ENCODE peak calls at places on chromosome 10, in eight cellular contexts. F is pancreas, Z is cardiac fibroblast, S is lower lobe of right lung, I is GM20000, B is keratinocyte, V is H1, E is uterus. J is an unnamed sample.

GRCh38 chr10:58588673-58589265 is 76.1 kb downstream of the BICC1 start:
- DNase-seq in E (no peak), V (peak), I (no peak), B (no peak), S (no peak), F (peak), Z (no peak), J (no peak)

GRCh38 chr10:851891-852290 is 79.6 kb downstream of the LARP4B start:
- DNase-seq in B (no peak), E (no peak), I (peak), V (no peak), F (no peak), S (no peak), Z (no peak), J (no peak)

GRCh38 chr10:52258791-52259427 is 55.2 kb upstream of the DKK1 start:
- DNase-seq in Z (no peak), E (no peak), I (no peak), S (no peak), B (no peak), V (no peak), F (no peak), J (no peak)

GRCh38 chr10:46218921-46219320 is 67.9 kb upstream of the ANTXRL start:
- DNase-seq in E (no peak), F (no peak), B (no peak), I (no peak), S (no peak), Z (no peak), V (no peak), J (no peak)

GRCh38 chr10:21989453-21990154 is 13.9 kb downstream of the DNAJC1 start:
- DNase-seq in F (peak), B (no peak), S (peak), I (peak), Z (peak), V (peak), E (peak), J (peak)

GRCh38 chr10:68105820-68106219 is 3.5 kb upstream of the MYPN start:
- DNase-seq in B (no peak), E (no peak), I (no peak), V (no peak), Z (peak), S (no peak), F (no peak), J (peak)

GRCh38 chr10:25725917-25726716 is 207.9 kb upstream of the MYO3A start:
- DNase-seq in E (no peak), Z (peak), B (no peak), V (no peak), F (no peak), I (peak), S (no peak), J (peak)

GRCh38 chr10:47363781-47364180 is 15.6 kb downstream of the RBP3 start:
- DNase-seq in I (no peak), S (no peak), E (no peak), V (no peak), Z (no peak), F (no peak), B (no peak), J (no peak)

GRCh38 chr10:101686133-101686925 is 8.6 kb downstream of the FBXW4 start:
- DNase-seq in E (no peak), V (no peak), Z (peak), B (no peak), F (no peak), S (no peak), I (no peak), J (peak)

GRCh38 chr10:133379152-133379800 is at the start of gene PAOX:
- DNase-seq in V (peak), I (peak), S (peak), F (peak), E (peak), B (no peak), Z (peak), J (peak)

GRCh38 chr10:99711129-99711719 is 20.7 kb downstream of the COX15 start:
- DNase-seq in I (peak), S (no peak), E (no peak), F (no peak), B (no peak), Z (peak), V (no peak), J (peak)

GRCh38 chr10:22244855-22245254 is 27.0 kb upstream of the EBLN1 start:
- DNase-seq in I (no peak), S (no peak), B (no peak), F (no peak), V (no peak), E (no peak), Z (no peak), J (no peak)

GRCh38 chr10:73802276-73802991 is 9.0 kb downstream of the NDST2 start:
- DNase-seq in F (no peak), I (no peak), V (no peak), Z (no peak), E (no peak), B (no peak), S (no peak), J (no peak)
- TF ChIP-seq CTCF in F (no peak), I (no peak), V (no peak), Z (peak), E (no peak), B (no peak), S (no peak), J (no peak)

GRCh38 chr10:94443549-94443948 is 41.2 kb downstream of the TBC1D12 start:
- DNase-seq in E (no peak), S (no peak), I (no peak), B (no peak), V (no peak), F (no peak), Z (no peak), J (no peak)

GRCh38 chr10:94443052-94443451 is 40.7 kb downstream of the TBC1D12 start:
- DNase-seq in F (no peak), E (no peak), B (no peak), Z (no peak), S (no peak), V (no peak), I (no peak), J (no peak)

GRCh38 chr10:94440096-94440495 is 37.8 kb downstream of the TBC1D12 start:
- DNase-seq in S (no peak), V (no peak), Z (no peak), B (no peak), I (no peak), F (no peak), E (no peak), J (no peak)

GRCh38 chr10:94439275-94439861 is 37.0 kb downstream of the TBC1D12 start:
- DNase-seq in B (no peak), S (no peak), I (no peak), Z (peak), E (no peak), V (no peak), F (no peak), J (peak)
- TF ChIP-seq CTCF in B (peak), S (no peak), I (no peak), Z (peak), E (no peak), V (no peak), F (no peak), J (no peak)

DNA sequence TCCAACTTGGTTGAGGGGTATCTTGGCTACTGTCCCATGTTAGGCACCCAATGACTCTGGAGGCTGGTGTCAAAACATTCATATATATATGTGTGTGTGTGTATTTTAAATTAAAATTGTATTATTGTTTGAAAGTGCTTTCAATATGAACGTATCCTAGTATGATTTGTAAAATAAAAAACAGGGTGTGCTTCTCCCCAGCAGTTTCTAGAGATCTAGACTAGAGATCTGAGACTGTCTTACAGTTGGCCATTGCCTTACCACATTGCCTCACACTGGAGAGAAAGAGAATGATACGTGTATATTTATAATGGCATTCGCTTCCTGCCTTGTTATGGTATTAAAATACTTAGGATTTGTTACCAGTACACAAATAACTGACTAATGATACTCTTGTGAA is 1.2 kb downstream of the BAG3 start:
- DNase-seq in Z (peak), F (no peak), I (peak), S (no peak), V (no peak), E (no peak), B (no peak), J (peak)
- TF ChIP-seq CTCF in Z (no peak), F (no peak), I (no peak), S (peak), V (no peak), E (peak), B (no peak), J (peak)

GRCh38 chr10:10198388-10198787 is 819.3 kb upstream of the CELF2 start:
- DNase-seq in B (no peak), Z (no peak), E (no peak), F (no peak), S (no peak), V (no peak), I (no peak), J (no peak)

GRCh38 chr10:10193848-10194247 is 823.8 kb upstream of the CELF2 start:
- DNase-seq in E (no peak), Z (no peak), S (no peak), B (no peak), V (no peak), I (no peak), F (no peak), J (no peak)

GRCh38 chr10:10197423-10197822 is 820.2 kb upstream of the CELF2 start:
- DNase-seq in F (no peak), E (no peak), B (no peak), Z (no peak), S (no peak), I (no peak), V (no peak), J (no peak)

GRCh38 chr10:10196701-10197100 is 821.0 kb upstream of the CELF2 start:
- DNase-seq in B (no peak), Z (no peak), F (no peak), S (no peak), I (no peak), V (no peak), E (no peak), J (no peak)
- TF ChIP-seq CTCF in B (no peak), Z (no peak), F (no peak), S (no peak), I (no peak), V (no peak), E (no peak), J (no peak)

DNA sequence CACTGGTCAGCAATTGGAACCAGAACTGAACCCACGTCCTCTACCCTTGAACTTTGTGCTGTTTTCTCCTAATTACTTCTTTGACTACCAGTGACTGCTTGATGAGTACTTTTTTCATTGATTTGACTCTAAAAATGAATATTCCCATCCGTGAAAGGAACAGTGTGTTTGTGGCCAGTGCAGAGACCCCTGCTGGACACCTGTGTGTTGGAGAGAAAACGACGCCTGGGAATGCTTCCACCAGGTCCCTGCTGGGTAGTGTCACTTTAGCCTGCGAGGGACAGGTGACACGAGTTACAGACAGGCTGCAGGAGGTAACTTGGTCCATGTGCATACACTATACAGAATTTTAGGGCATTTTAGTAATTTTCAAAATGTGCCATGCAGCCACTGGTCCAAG is 6.8 kb upstream of the GJD4 start:
- DNase-seq in Z (no peak), F (no peak), I (no peak), E (no peak), S (no peak), B (no peak), V (no peak), J (no peak)
- TF ChIP-seq CTCF in Z (peak), F (no peak), I (no peak), E (peak), S (no peak), B (peak), V (peak), J (peak)

J was measured in astrocyte of the spinal cord.